ENCODE peak calls at places on chromosomes 16 and 17, in five cellular contexts. K is left ventricle myocardium inferior; L is stimulated activated CD4-positive, alpha-beta T cell treated with anti-CD3 and anti-CD28 coated beads, TNF-alpha, amount 100 ng/mL, for 1 hour; S is AG08396; Q is iPS DF 19.7. P is an unnamed sample.

GRCh38 chr16:31476305-31477219 is 4.6 kb downstream of the TGFB1I1 start:
- DNase-seq in L (peak), Q (no peak), S (no peak), K (peak), P (no peak)

GRCh38 chr16:9102943-9103342 is 11.5 kb downstream of the HAPSTR1 start:
- DNase-seq in L (no peak), Q (no peak), K (no peak), S (no peak), P (no peak)

GRCh38 chr16:65249768-65250167 is 127.9 kb upstream of the CDH11 start:
- DNase-seq in L (no peak), Q (no peak), K (peak), S (peak), P (no peak)

GRCh38 chr17:19787733-19788357 is 39.7 kb upstream of the ALDH3A1 start:
- DNase-seq in S (no peak), Q (no peak), L (no peak), K (no peak), P (no peak)

GRCh38 chr16:50718061-50718760 is 23.7 kb upstream of the CYLD start:
- DNase-seq in L (no peak), K (no peak), Q (no peak), S (no peak), P (no peak)

GRCh38 chr17:48439473-48439872 is 9.5 kb upstream of the SKAP1 start:
- DNase-seq in L (no peak), Q (no peak), S (no peak), K (no peak), P (no peak)

GRCh38 chr17:68310141-68310540 is 18.8 kb downstream of the ARSG start:
- DNase-seq in S (no peak), K (no peak), L (peak), Q (no peak), P (no peak)

GRCh38 chr17:4786111-4786491 is at the start of gene VMO1:
- DNase-seq in K (no peak), Q (no peak), L (no peak), S (no peak), P (no peak)

GRCh38 chr16:9091867-9092281 is 430 bp downstream of the HAPSTR1 start:
- DNase-seq in K (peak), Q (no peak), L (no peak), S (peak), P (no peak)

GRCh38 chr17:19492140-19492539 is 41.5 kb upstream of the SLC47A1 start:
- DNase-seq in Q (no peak), K (no peak), S (no peak), L (no peak), P (no peak)

GRCh38 chr17:35998018-35998545 is 3.3 kb downstream of the CCL15 start:
- DNase-seq in Q (no peak), L (no peak), S (no peak), K (no peak), P (no peak)

GRCh38 chr16:86575754-86576557 is 2.4 kb upstream of the FOXL1 start:
- DNase-seq in L (no peak), S (peak), Q (no peak), K (peak), P (peak)

GRCh38 chr16:69176033-69176780 is 10.8 kb upstream of the SNTB2 start:
- DNase-seq in Q (no peak), L (no peak), K (no peak), S (peak), P (no peak)

GRCh38 chr16:50909831-50910697 is 168.2 kb downstream of the CYLD start:
- DNase-seq in K (no peak), S (no peak), Q (no peak), L (no peak), P (no peak)

GRCh38 chr16:65909310-65910050 is 457.0 kb upstream of the CDH5 start:
- DNase-seq in L (no peak), S (no peak), Q (no peak), K (no peak), P (no peak)

GRCh38 chr16:49455991-49456745 is 82.6 kb downstream of the C16orf78 start:
- DNase-seq in Q (no peak), L (no peak), K (no peak), S (no peak), P (no peak)

GRCh38 chr17:74682442-74683190 is 30.1 kb downstream of the CD300LF start:
- DNase-seq in L (no peak), S (no peak), K (no peak), Q (no peak), P (no peak)

GRCh38 chr16:67092227-67092626 is 17.5 kb upstream of the PHAF1 start:
- DNase-seq in Q (no peak), L (no peak), K (no peak), S (no peak), P (no peak)

GRCh38 chr17:2965621-2966275 is 97.7 kb downstream of the OR1D5 start:
- DNase-seq in L (no peak), K (no peak), S (no peak), Q (no peak), P (peak)

GRCh38 chr17:19006698-19007097 is 2.1 kb upstream of the FAM83G start:
- DNase-seq in L (no peak), S (no peak), Q (no peak), K (no peak), P (no peak)

GRCh38 chr17:7916799-7917198 is 710 bp upstream of the RNF227 start:
- DNase-seq in K (no peak), L (no peak), Q (no peak), S (peak), P (peak)

GRCh38 chr17:62724398-62725146 is 83.5 kb downstream of the MARCHF10 start:
- DNase-seq in K (no peak), L (peak), S (no peak), Q (no peak), P (no peak)

GRCh38 chr17:10754109-10754508 is 24.3 kb upstream of the TMEM220 start:
- DNase-seq in L (no peak), Q (no peak), S (peak), K (no peak), P (no peak)

GRCh38 chr16:14500791-14501190 is 129.3 kb downstream of the PARN start:
- DNase-seq in K (no peak), S (no peak), L (no peak), Q (no peak), P (no peak)

GRCh38 chr17:2222901-2223616 is 80.5 kb downstream of the SMG6 start:
- DNase-seq in S (no peak), Q (no peak), K (peak), L (peak), P (no peak)

GRCh38 chr17:9170822-9171221 is 149.5 kb downstream of the NTN1 start:
- DNase-seq in Q (peak), L (no peak), K (no peak), S (no peak), P (no peak)

GRCh38 chr16:29651950-29652349 is 11.1 kb upstream of the SPN start:
- DNase-seq in K (no peak), L (no peak), S (no peak), Q (no peak), P (no peak)

GRCh38 chr16:84552135-84552534 is 47.7 kb upstream of the MEAK7 start:
- DNase-seq in K (no peak), Q (no peak), S (no peak), L (no peak), P (no peak)

GRCh38 chr17:52106638-52107261 is 51.8 kb downstream of the CA10 start:
- DNase-seq in L (no peak), S (peak), K (no peak), Q (no peak), P (peak)

GRCh38 chr17:70405492-70406220 is 236.3 kb downstream of the KCNJ2 start:
- DNase-seq in L (no peak), S (peak), K (no peak), Q (no peak), P (peak)

GRCh38 chr17:57487552-57487951 is 231.2 kb downstream of the MSI2 start:
- DNase-seq in S (no peak), L (no peak), K (no peak), Q (no peak), P (no peak)

P was measured in HTR-8/SVneo.